ENCODE peak calls at places on chromosomes 1 and 21, in six cellular contexts. G is GM23248, B is psoas muscle, T is suprapubic skin, M is cardiac muscle cell, R is right atrium auricular region. D is an unnamed sample.
A peak's percentile ranks its signal among the peaks of the same experiment; 100 is the strongest.

GRCh38 chr21:45542242-45542666 is at the start of gene SLC19A1:
- DNase-seq in G (peak; percentile 86), B (peak; percentile 77), T (peak; percentile 78), M (peak; percentile 79), R (peak; percentile 61), D (peak; percentile 75)

GRCh38 chr1:157404063-157404501 is 148.2 kb downstream of the FCRL5 start:
- DNase-seq in G (no peak), B (no peak), T (no peak), M (no peak), R (no peak), D (no peak)

GRCh38 chr1:38549191-38549590 is 310.4 kb downstream of the RRAGC start:
- DNase-seq in G (no peak), B (no peak), T (no peak), M (no peak), R (no peak), D (no peak)

GRCh38 chr1:203153051-203153988 is 22.3 kb downstream of the MYBPH start:
- DNase-seq in G (peak; percentile 26), B (no peak), T (no peak), M (peak; percentile 34), R (no peak), D (no peak)

GRCh38 chr1:226874579-226875425 is 4.4 kb downstream of the PSEN2 start:
- DNase-seq in G (no peak), B (no peak), T (no peak), M (no peak), R (peak; percentile 38), D (no peak)

GRCh38 chr1:154809436-154810413 is 60.4 kb downstream of the KCNN3 start:
- DNase-seq in G (peak; percentile 77), B (peak; percentile 41), T (no peak), M (no peak), R (no peak), D (no peak)

GRCh38 chr1:20125091-20125490 is 5.8 kb upstream of the PLA2G2D start:
- DNase-seq in G (no peak), B (no peak), T (peak; percentile 61), M (no peak), R (no peak), D (no peak)

GRCh38 chr21:25412090-25412489 is 195.2 kb downstream of the MRPL39 start:
- DNase-seq in G (no peak), B (no peak), T (no peak), M (no peak), R (no peak), D (no peak)

GRCh38 chr1:55612988-55613387 is 397.8 kb upstream of the USP24 start:
- DNase-seq in G (peak; percentile 66), B (no peak), T (no peak), M (no peak), R (no peak), D (no peak)

GRCh38 chr1:153749408-153750005 is 21.7 kb downstream of the INTS3 start:
- DNase-seq in G (peak; percentile 93), B (peak; percentile 86), T (peak; percentile 91), M (peak; percentile 85), R (peak; percentile 94), D (peak; percentile 62)

GRCh38 chr1:37151789-37152188 is 117.5 kb upstream of the GRIK3 start:
- DNase-seq in G (no peak), B (no peak), T (no peak), M (no peak), R (peak; percentile 40), D (no peak)

GRCh38 chr1:197917813-197918646 is 858 bp downstream of the LHX9 start:
- DNase-seq in G (peak; percentile 56), B (no peak), T (no peak), M (no peak), R (no peak), D (no peak)

GRCh38 chr1:87279966-87280535 is 48.6 kb upstream of the LMO4 start:
- DNase-seq in G (peak; percentile 45), B (no peak), T (no peak), M (no peak), R (no peak), D (no peak)

GRCh38 chr1:99735852-99736251 is 30.6 kb downstream of the FRRS1 start:
- DNase-seq in G (no peak), B (no peak), T (no peak), M (no peak), R (no peak), D (no peak)

GRCh38 chr1:17538428-17539130 is 919 bp upstream of the ARHGEF10L start:
- DNase-seq in G (peak; percentile 34), B (no peak), T (no peak), M (peak; percentile 89), R (peak; percentile 70), D (no peak)

GRCh38 chr1:59747469-59748014 is 67.2 kb upstream of the HOOK1 start:
- DNase-seq in G (no peak), B (no peak), T (no peak), M (no peak), R (no peak), D (no peak)

GRCh38 chr1:27436204-27437159 is 44.1 kb downstream of the GPR3 start:
- DNase-seq in G (peak; percentile 83), B (no peak), T (no peak), M (no peak), R (no peak), D (peak; percentile 75)

GRCh38 chr1:94792876-94793605 is 27.1 kb upstream of the SLC44A3 start:
- DNase-seq in G (peak; percentile 88), B (no peak), T (no peak), M (no peak), R (no peak), D (no peak)

GRCh38 chr1:46285730-46286477 is 17.5 kb downstream of the LRRC41 start:
- DNase-seq in G (no peak), B (peak; percentile 76), T (no peak), M (peak; percentile 20), R (no peak), D (peak; percentile 7)

GRCh38 chr1:44249543-44249942 is 36.3 kb downstream of the DMAP1 start:
- DNase-seq in G (no peak), B (no peak), T (no peak), M (peak; percentile 61), R (peak; percentile 73), D (no peak)

GRCh38 chr1:163130250-163130856 is 61.2 kb downstream of the RGS4 start:
- DNase-seq in G (no peak), B (no peak), T (no peak), M (no peak), R (no peak), D (no peak)

GRCh38 chr1:41385398-41386189 is 24.4 kb downstream of the FOXO6 start:
- DNase-seq in G (no peak), B (no peak), T (no peak), M (no peak), R (no peak), D (no peak)

GRCh38 chr1:41388517-41388916 is 27.3 kb downstream of the FOXO6 start:
- DNase-seq in G (no peak), B (no peak), T (no peak), M (no peak), R (no peak), D (no peak)

GRCh38 chr1:41386190-41386518 is 24.9 kb downstream of the FOXO6 start:
- DNase-seq in G (no peak), B (no peak), T (no peak), M (no peak), R (no peak), D (no peak)

GRCh38 chr1:41389009-41389408 is 27.8 kb downstream of the FOXO6 start:
- DNase-seq in G (no peak), B (no peak), T (no peak), M (no peak), R (no peak), D (no peak)

GRCh38 chr1:41387667-41388091 is 26.4 kb downstream of the FOXO6 start:
- DNase-seq in G (peak; percentile 54), B (peak; percentile 67), T (peak; percentile 88), M (peak; percentile 93), R (peak; percentile 81), D (no peak)
- H3K27ac ChIP-seq in G (no peak overlapping the region), B (no peak overlapping the region), T (no peak overlapping the region), M (no peak overlapping the region), R (peak overlapping the region; percentile 37), D (no peak overlapping the region)

GRCh38 chr1:62321438-62321837 is 2.2 kb upstream of the KANK4 start:
- DNase-seq in G (peak; percentile 97), B (no peak), T (no peak), M (no peak), R (no peak), D (no peak)

GRCh38 chr1:62318756-62319544 is at the start of gene KANK4:
- DNase-seq in G (peak; percentile 55), B (no peak), T (no peak), M (peak; percentile 56), R (no peak), D (peak; percentile 5)

GRCh38 chr1:62317021-62317768 is 2.0 kb downstream of the KANK4 start:
- DNase-seq in G (no peak), B (no peak), T (no peak), M (no peak), R (no peak), D (no peak)

GRCh38 chr1:62315387-62315786 is 3.8 kb downstream of the KANK4 start:
- DNase-seq in G (no peak), B (no peak), T (no peak), M (no peak), R (no peak), D (no peak)

DNA sequence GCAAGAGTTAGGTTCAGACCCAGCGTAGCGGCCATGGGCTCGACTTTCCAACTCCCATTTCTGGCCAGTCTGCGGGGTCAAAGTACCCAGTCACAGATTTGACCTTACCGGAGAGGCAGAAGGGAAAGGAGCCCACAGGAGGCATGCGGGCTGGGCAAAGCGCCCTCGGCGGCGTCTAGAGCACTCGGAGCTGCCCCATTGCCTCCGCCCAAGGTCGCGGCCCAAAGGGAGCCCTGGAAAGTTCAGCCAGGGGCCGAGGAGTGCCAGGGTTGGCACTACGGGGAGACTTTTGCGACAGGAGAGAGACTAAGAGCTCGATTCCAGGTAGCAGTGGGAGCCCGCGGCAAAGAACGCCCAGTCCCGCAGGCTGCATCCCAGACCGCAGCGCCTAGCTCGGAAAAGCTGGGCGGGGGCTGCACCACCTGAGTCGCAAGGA is 896 bp downstream of the KANK4 start:
- DNase-seq in G (no peak), B (no peak), T (no peak), M (no peak), R (no peak), D (no peak)
- H3K4me3 ChIP-seq in G (peak overlapping the region; percentile 69), B (peak overlapping the region; percentile 56), T (peak overlapping the region; percentile 50), M (peak overlapping the region; percentile 47), R (peak overlapping the region; percentile 47), D (no peak overlapping the region)

GRCh38 chr21:38965241-38965640 is 159.5 kb downstream of the ETS2 start:
- DNase-seq in G (peak; percentile 31), B (no peak), T (no peak), M (peak; percentile 46), R (no peak), D (no peak)
- H3K27ac ChIP-seq in G (no peak overlapping the region), B (peak overlapping the region; percentile 25), T (no peak overlapping the region), M (peak overlapping the region; percentile 79), R (no peak overlapping the region), D (no peak overlapping the region)

GRCh38 chr1:235588156-235588555 is 61.4 kb downstream of the GNG4 start:
- DNase-seq in G (no peak), B (no peak), T (no peak), M (no peak), R (no peak), D (no peak)

GRCh38 chr1:235584973-235585372 is 64.6 kb downstream of the GNG4 start:
- DNase-seq in G (no peak), B (no peak), T (no peak), M (no peak), R (no peak), D (no peak)

GRCh38 chr1:235586992-235587391 is 62.6 kb downstream of the GNG4 start:
- DNase-seq in G (no peak), B (no peak), T (no peak), M (no peak), R (no peak), D (no peak)

GRCh38 chr1:235586413-235586812 is 63.2 kb downstream of the GNG4 start:
- DNase-seq in G (no peak), B (no peak), T (no peak), M (no peak), R (no peak), D (no peak)

GRCh38 chr1:235588916-235589515 is 60.6 kb downstream of the GNG4 start:
- DNase-seq in G (peak; percentile 87), B (no peak), T (no peak), M (no peak), R (no peak), D (no peak)
- H3K4me3 ChIP-seq in G (no peak overlapping the region), B (no peak overlapping the region), T (no peak overlapping the region), M (no peak overlapping the region), R (no peak overlapping the region), D (no peak overlapping the region)

D was measured in CD4-positive, CD25-positive, alpha-beta regulatory T cell.